ENCODE peak calls at places on chromosomes 3 and 15, in five cellular contexts. One of them, this sample, is unnamed.

GRCh38 chr3:31129241-31129640 is 234.8 kb upstream of the GADL1 start:
- DNase-seq in substantia nigra: no peak
- DNase-seq in foreskin fibroblast: no peak
- DNase-seq in kidney glomerular epithelial cell: no peak
- DNase-seq in effector CD4-positive, alpha-beta T cell: no peak
- DNase-seq in this sample: no peak

GRCh38 chr3:156847746-156848339 is 21.7 kb downstream of the LEKR1 start:
- DNase-seq in substantia nigra: no peak
- DNase-seq in foreskin fibroblast: peak
- DNase-seq in kidney glomerular epithelial cell: no peak
- DNase-seq in effector CD4-positive, alpha-beta T cell: no peak
- DNase-seq in this sample: no peak

GRCh38 chr15:99983894-99984293 is 250.7 kb upstream of the LYSMD4 start:
- DNase-seq in kidney glomerular epithelial cell: no peak
- DNase-seq in substantia nigra: no peak
- DNase-seq in foreskin fibroblast: no peak
- DNase-seq in effector CD4-positive, alpha-beta T cell: no peak
- DNase-seq in this sample: no peak

GRCh38 chr3:46019707-46020106 is 7.6 kb downstream of the XCR1 start:
- DNase-seq in substantia nigra: no peak
- DNase-seq in kidney glomerular epithelial cell: no peak
- DNase-seq in effector CD4-positive, alpha-beta T cell: no peak
- DNase-seq in foreskin fibroblast: peak
- DNase-seq in this sample: no peak

GRCh38 chr3:165754219-165755007 is 82.8 kb downstream of the BCHE start:
- DNase-seq in foreskin fibroblast: no peak
- DNase-seq in kidney glomerular epithelial cell: no peak
- DNase-seq in substantia nigra: no peak
- DNase-seq in effector CD4-positive, alpha-beta T cell: no peak
- DNase-seq in this sample: no peak

GRCh38 chr3:152364237-152364636 is 95.5 kb downstream of the MBNL1 start:
- DNase-seq in foreskin fibroblast: no peak
- DNase-seq in effector CD4-positive, alpha-beta T cell: no peak
- DNase-seq in kidney glomerular epithelial cell: no peak
- DNase-seq in substantia nigra: no peak
- DNase-seq in this sample: no peak

GRCh38 chr3:126288314-126288713 is 68.9 kb downstream of the KLF15 start:
- DNase-seq in foreskin fibroblast: no peak
- DNase-seq in substantia nigra: peak
- DNase-seq in effector CD4-positive, alpha-beta T cell: no peak
- DNase-seq in kidney glomerular epithelial cell: no peak
- DNase-seq in this sample: peak

GRCh38 chr3:184685646-184686045 is 26.2 kb downstream of the MAGEF1 start:
- DNase-seq in effector CD4-positive, alpha-beta T cell: no peak
- DNase-seq in substantia nigra: no peak
- DNase-seq in foreskin fibroblast: no peak
- DNase-seq in kidney glomerular epithelial cell: no peak
- DNase-seq in this sample: no peak

This sample was measured in cerebellum.